ENCODE peak calls at places on chromosomes 2 and 18, in four cellular contexts. One of them, this sample, is unnamed.

GRCh38 chr2:222693837-222694236 is 22.4 kb downstream of the MOGAT1 start:
- DNase-seq in Kasumi-1: peak
- DNase-seq in mesothelial cell of epicardium: no peak
- DNase-seq in ELR: peak
- DNase-seq in this sample: no peak

GRCh38 chr2:66153941-66154340 is 281.0 kb upstream of the MEIS1 start:
- DNase-seq in Kasumi-1: no peak
- DNase-seq in mesothelial cell of epicardium: no peak
- DNase-seq in ELR: no peak
- DNase-seq in this sample: no peak

GRCh38 chr2:239355139-239355538 is 45.7 kb downstream of the HDAC4 start:
- DNase-seq in Kasumi-1: no peak
- DNase-seq in mesothelial cell of epicardium: no peak
- DNase-seq in ELR: no peak
- DNase-seq in this sample: no peak

GRCh38 chr2:80303825-80304521 is 579 bp downstream of the LRRTM1 start:
- DNase-seq in Kasumi-1: no peak
- DNase-seq in mesothelial cell of epicardium: no peak
- DNase-seq in ELR: no peak
- DNase-seq in this sample: no peak

GRCh38 chr2:64640153-64641044 is 13.3 kb downstream of the SERTAD2 start:
- DNase-seq in Kasumi-1: no peak
- DNase-seq in mesothelial cell of epicardium: no peak
- DNase-seq in ELR: no peak
- DNase-seq in this sample: no peak

GRCh38 chr2:54074636-54075341 is 40.6 kb upstream of the ACYP2 start:
- DNase-seq in Kasumi-1: no peak
- DNase-seq in mesothelial cell of epicardium: no peak
- DNase-seq in ELR: peak
- DNase-seq in this sample: peak

GRCh38 chr18:11849845-11850747 is 1.1 kb upstream of the CHMP1B start:
- DNase-seq in Kasumi-1: peak
- DNase-seq in mesothelial cell of epicardium: no peak
- DNase-seq in ELR: peak
- DNase-seq in this sample: peak

GRCh38 chr2:14628906-14629305 is 3.6 kb upstream of the LRATD1 start:
- DNase-seq in Kasumi-1: no peak
- DNase-seq in mesothelial cell of epicardium: no peak
- DNase-seq in ELR: peak
- DNase-seq in this sample: peak

GRCh38 chr2:234033174-234033573 is 17.3 kb upstream of the SPP2 start:
- DNase-seq in Kasumi-1: no peak
- DNase-seq in mesothelial cell of epicardium: no peak
- DNase-seq in ELR: peak
- DNase-seq in this sample: no peak

GRCh38 chr2:37872192-37872545 is 52.9 kb upstream of the RMDN2 start:
- DNase-seq in Kasumi-1: no peak
- DNase-seq in mesothelial cell of epicardium: no peak
- DNase-seq in ELR: no peak
- DNase-seq in this sample: no peak

GRCh38 chr2:106138904-106139574 is 55.1 kb downstream of the UXS1 start:
- DNase-seq in Kasumi-1: no peak
- DNase-seq in mesothelial cell of epicardium: no peak
- DNase-seq in ELR: no peak
- DNase-seq in this sample: no peak

GRCh38 chr2:29345236-29345635 is 230.0 kb downstream of the CLIP4 start:
- DNase-seq in Kasumi-1: no peak
- DNase-seq in mesothelial cell of epicardium: no peak
- DNase-seq in ELR: no peak
- DNase-seq in this sample: no peak

GRCh38 chr2:161045726-161046125 is 114.5 kb upstream of the TANK start:
- DNase-seq in Kasumi-1: no peak
- DNase-seq in mesothelial cell of epicardium: no peak
- DNase-seq in ELR: peak
- DNase-seq in this sample: no peak

This sample was measured in A172.